ENCODE peak calls at places on chromosomes 13 and 19, in five cellular contexts. W is left ventricle myocardium inferior, C is esophagus squamous epithelium, M is heart left ventricle, J is fibroblast of lung. P is an unnamed sample.

GRCh38 chr13:45773236-45773635 is 71.1 kb downstream of the CBY2 start:
- DNase-seq in W (no peak), C (no peak), M (no peak), J (peak; percentile 20), P (no peak)

GRCh38 chr13:98487522-98487921 is 89.4 kb downstream of the STK24 start:
- DNase-seq in W (no peak), C (no peak), M (no peak), J (no peak), P (no peak)

GRCh38 chr13:76600086-76600485 is 286.1 kb downstream of the KCTD12 start:
- DNase-seq in W (no peak), C (no peak), M (no peak), J (peak; percentile 45), P (no peak)

GRCh38 chr19:38527466-38528136 is 90.2 kb downstream of the MAP4K1 start:
- DNase-seq in W (no peak), C (no peak), M (no peak), J (no peak), P (no peak)

GRCh38 chr19:30381366-30381765 is 9.2 kb downstream of the ZNF536 start:
- DNase-seq in W (no peak), C (no peak), M (no peak), J (no peak), P (no peak)

GRCh38 chr13:109897988-109898623 is 111.7 kb upstream of the IRS2 start:
- DNase-seq in W (no peak), C (no peak), M (no peak), J (no peak), P (no peak)

GRCh38 chr19:10744222-10744847 is 26.5 kb downstream of the DNM2 start:
- DNase-seq in W (no peak), C (no peak), M (no peak), J (no peak), P (no peak)

GRCh38 chr13:114127473-114128347 is 4.7 kb downstream of the RASA3 start:
- DNase-seq in W (no peak), C (no peak), M (no peak), J (no peak), P (peak; percentile 62)

GRCh38 chr13:48009298-48009697 is 8.2 kb upstream of the SUCLA2 start:
- DNase-seq in W (no peak), C (no peak), M (no peak), J (peak; percentile 64), P (no peak)

GRCh38 chr13:44013666-44014291 is 134.1 kb downstream of the LACC1 start:
- DNase-seq in W (no peak), C (no peak), M (no peak), J (peak; percentile 80), P (no peak)

GRCh38 chr13:21557995-21558394 is 46.0 kb downstream of the MICU2 start:
- DNase-seq in W (no peak), C (no peak), M (no peak), J (no peak), P (no peak)
- TF ChIP-seq CTCF in W (peak; percentile 59), C (no peak), M (peak; percentile 34), J (peak; percentile 46), P (no peak)

DNA sequence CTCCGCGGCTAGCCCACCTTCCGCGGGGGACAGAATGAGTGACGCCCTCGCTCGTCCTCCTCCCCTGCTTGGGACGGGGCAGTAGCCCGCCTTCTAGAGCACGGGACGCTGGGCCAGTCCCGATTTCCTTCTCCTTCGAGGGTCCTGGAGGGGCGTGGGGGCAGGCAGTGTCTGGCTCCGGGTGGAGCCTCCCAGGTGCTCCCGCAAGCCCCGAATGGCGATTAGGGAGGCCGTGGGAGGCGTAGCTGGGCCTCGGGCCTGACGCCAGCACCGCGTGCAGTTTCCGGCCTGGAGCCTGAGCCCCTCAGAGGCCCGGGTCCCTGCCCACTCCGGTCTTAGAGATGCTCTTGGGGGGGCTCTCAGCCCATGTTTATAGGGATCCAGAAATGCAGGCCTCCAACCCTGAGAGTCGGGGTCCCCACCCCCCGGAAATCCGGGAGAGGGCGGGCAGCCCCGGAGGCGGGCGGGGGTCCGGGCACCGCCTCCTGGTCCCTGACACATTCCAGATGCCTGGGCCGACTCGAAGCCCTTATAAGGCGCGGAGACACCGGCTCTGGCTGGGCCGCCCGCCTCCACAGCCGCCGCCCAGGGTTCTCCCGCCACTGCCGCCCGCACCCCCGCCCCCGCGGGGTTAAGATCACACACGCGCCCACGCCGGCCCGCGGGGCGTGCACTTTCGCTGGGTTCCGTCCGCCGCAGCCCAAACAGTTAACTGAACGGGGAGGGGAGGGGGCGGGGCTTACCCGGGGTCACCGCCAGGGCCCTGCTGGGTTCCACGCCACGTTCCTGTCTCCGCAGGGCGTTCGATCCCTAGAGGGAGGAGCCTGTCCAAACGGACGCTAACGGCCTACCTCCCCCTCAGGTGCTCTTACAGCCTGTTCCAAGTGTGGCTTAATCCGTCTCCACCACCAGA is 1.5 kb downstream of the MYADM start:
- DNase-seq in W (peak; percentile 92), C (no peak), M (peak; percentile 95), J (peak; percentile 88), P (peak; percentile 97)
- TF ChIP-seq CTCF in W (peak; percentile 59), C (peak; percentile 44), M (peak; percentile 12), J (peak; percentile 24), P (no peak)

GRCh38 chr19:15810335-15810734 is 5.1 kb downstream of the OR10H1 start:
- DNase-seq in W (no peak), C (no peak), M (no peak), J (no peak), P (no peak)
- TF ChIP-seq CTCF in W (peak; percentile 54), C (peak; percentile 52), M (peak; percentile 13), J (no peak), P (peak; percentile 36)

GRCh38 chr19:57903298-57904174 is 12.9 kb downstream of the ZNF417 start:
- DNase-seq in W (no peak), C (no peak), M (no peak), J (peak; percentile 76), P (no peak)
- TF ChIP-seq CTCF in W (peak; percentile 61), C (peak; percentile 37), M (peak; percentile 51), J (peak; percentile 59), P (no peak)

GRCh38 chr13:84136582-84136981 is 254.3 kb upstream of the SLITRK1 start:
- DNase-seq in W (no peak), C (no peak), M (no peak), J (no peak), P (no peak)

GRCh38 chr13:84130739-84131138 is 248.5 kb upstream of the SLITRK1 start:
- DNase-seq in W (no peak), C (no peak), M (no peak), J (no peak), P (no peak)

GRCh38 chr13:84131249-84131648 is 249.0 kb upstream of the SLITRK1 start:
- DNase-seq in W (no peak), C (no peak), M (no peak), J (no peak), P (no peak)

GRCh38 chr13:84137292-84137691 is 255.0 kb upstream of the SLITRK1 start:
- DNase-seq in W (no peak), C (no peak), M (no peak), J (no peak), P (no peak)

GRCh38 chr13:84132491-84132890 is 250.2 kb upstream of the SLITRK1 start:
- DNase-seq in W (no peak), C (no peak), M (no peak), J (no peak), P (no peak)
- TF ChIP-seq CTCF in W (no peak), C (no peak), M (no peak), J (no peak), P (no peak)

GRCh38 chr19:2064788-2065524 is 13.9 kb upstream of the MKNK2 start:
- DNase-seq in W (peak; percentile 73), C (no peak), M (peak; percentile 73), J (no peak), P (no peak)
- TF ChIP-seq CTCF in W (peak; percentile 29), C (no peak), M (no peak), J (no peak), P (no peak)

DNA sequence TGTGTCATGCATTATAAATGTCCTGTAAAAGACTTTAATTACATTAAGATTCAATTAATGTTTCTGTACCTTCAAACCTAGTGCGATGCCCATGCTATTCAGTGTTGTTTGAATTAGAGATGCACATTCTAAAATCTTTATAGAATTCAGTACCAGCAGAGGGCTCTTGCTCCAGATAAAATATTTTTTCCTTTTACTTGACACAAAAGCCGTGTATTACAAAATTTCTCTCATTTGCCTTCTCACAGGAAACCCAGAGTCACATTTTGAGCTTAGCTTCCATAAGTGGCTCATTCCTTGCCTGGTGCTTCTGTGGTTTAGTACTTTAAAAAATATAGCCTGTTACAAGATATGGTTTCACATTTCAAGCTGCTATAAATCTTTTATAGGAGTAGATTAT is 101.2 kb downstream of the RNF17 start:
- DNase-seq in W (no peak), C (no peak), M (no peak), J (peak; percentile 43), P (no peak)
- TF ChIP-seq CTCF in W (peak; percentile 21), C (no peak), M (no peak), J (peak; percentile 39), P (no peak)

GRCh38 chr19:43545981-43546380 is 13.0 kb downstream of the ZNF575 start:
- DNase-seq in W (no peak), C (no peak), M (peak; percentile 6), J (no peak), P (no peak)

GRCh38 chr19:43545276-43545675 is 12.3 kb downstream of the ZNF575 start:
- DNase-seq in W (no peak), C (no peak), M (peak; percentile 14), J (no peak), P (no peak)

GRCh38 chr19:43546581-43546980 is 13.6 kb downstream of the ZNF575 start:
- DNase-seq in W (no peak), C (no peak), M (peak; percentile 1), J (no peak), P (no peak)

GRCh38 chr19:43541920-43542650 is 9.1 kb downstream of the ZNF575 start:
- DNase-seq in W (no peak), C (no peak), M (peak; percentile 15), J (no peak), P (no peak)

GRCh38 chr19:43544077-43544476 is 11.1 kb downstream of the ZNF575 start:
- DNase-seq in W (no peak), C (no peak), M (no peak), J (no peak), P (no peak)
- TF ChIP-seq CTCF in W (no peak), C (no peak), M (no peak), J (no peak), P (no peak)